ENCODE peak calls at places on chromosomes 5 and 9, in seven cellular contexts. One of them, this sample, is unnamed.

GRCh38 chr9:88987646-88988045 is 3.6 kb upstream of the S1PR3 start:
- DNase-seq in NCI-H187 treated with DMSO at 0.1 percent for 48 hours: no peak
- DNase-seq in iris pigment epithelial cell: no peak
- DNase-seq in RWPE1: no peak
- DNase-seq in activated T-cell treated with anti-CD3 and anti-CD28 coated beads for 1 hour: no peak
- DNase-seq in choroid plexus epithelial cell: no peak
- DNase-seq in stimulated activated CD4-positive, alpha-beta T cell treated with anti-CD3 and anti-CD28 coated beads, Interleukin-1b, Interleukin-23, amount 100 ng/mL, for 24 hours: no peak
- DNase-seq in this sample: no peak

GRCh38 chr9:88555581-88555980 is 20.6 kb downstream of the NXNL2 start:
- DNase-seq in NCI-H187 treated with DMSO at 0.1 percent for 48 hours: no peak
- DNase-seq in iris pigment epithelial cell: no peak
- DNase-seq in RWPE1: no peak
- DNase-seq in activated T-cell treated with anti-CD3 and anti-CD28 coated beads for 1 hour: no peak
- DNase-seq in choroid plexus epithelial cell: no peak
- DNase-seq in stimulated activated CD4-positive, alpha-beta T cell treated with anti-CD3 and anti-CD28 coated beads, Interleukin-1b, Interleukin-23, amount 100 ng/mL, for 24 hours: no peak
- DNase-seq in this sample: no peak

GRCh38 chr5:73135429-73136276 is 15.3 kb downstream of the TMEM171 start:
- DNase-seq in NCI-H187 treated with DMSO at 0.1 percent for 48 hours: no peak
- DNase-seq in iris pigment epithelial cell: peak
- DNase-seq in RWPE1: peak
- DNase-seq in activated T-cell treated with anti-CD3 and anti-CD28 coated beads for 1 hour: no peak
- DNase-seq in choroid plexus epithelial cell: peak
- DNase-seq in stimulated activated CD4-positive, alpha-beta T cell treated with anti-CD3 and anti-CD28 coated beads, Interleukin-1b, Interleukin-23, amount 100 ng/mL, for 24 hours: no peak
- DNase-seq in this sample: peak

GRCh38 chr9:82254646-82255367 is 266.2 kb downstream of the SPATA31D1 start:
- DNase-seq in NCI-H187 treated with DMSO at 0.1 percent for 48 hours: no peak
- DNase-seq in iris pigment epithelial cell: peak
- DNase-seq in RWPE1: no peak
- DNase-seq in activated T-cell treated with anti-CD3 and anti-CD28 coated beads for 1 hour: no peak
- DNase-seq in choroid plexus epithelial cell: peak
- DNase-seq in stimulated activated CD4-positive, alpha-beta T cell treated with anti-CD3 and anti-CD28 coated beads, Interleukin-1b, Interleukin-23, amount 100 ng/mL, for 24 hours: no peak
- DNase-seq in this sample: peak

GRCh38 chr5:68479524-68479923 is 264.0 kb downstream of the PIK3R1 start:
- DNase-seq in NCI-H187 treated with DMSO at 0.1 percent for 48 hours: no peak
- DNase-seq in iris pigment epithelial cell: no peak
- DNase-seq in RWPE1: no peak
- DNase-seq in activated T-cell treated with anti-CD3 and anti-CD28 coated beads for 1 hour: no peak
- DNase-seq in choroid plexus epithelial cell: no peak
- DNase-seq in stimulated activated CD4-positive, alpha-beta T cell treated with anti-CD3 and anti-CD28 coated beads, Interleukin-1b, Interleukin-23, amount 100 ng/mL, for 24 hours: no peak
- DNase-seq in this sample: no peak

GRCh38 chr5:134115806-134116175 is 1.3 kb downstream of the TCF7 start:
- DNase-seq in NCI-H187 treated with DMSO at 0.1 percent for 48 hours: no peak
- DNase-seq in iris pigment epithelial cell: no peak
- DNase-seq in RWPE1: no peak
- DNase-seq in activated T-cell treated with anti-CD3 and anti-CD28 coated beads for 1 hour: no peak
- DNase-seq in choroid plexus epithelial cell: peak
- DNase-seq in stimulated activated CD4-positive, alpha-beta T cell treated with anti-CD3 and anti-CD28 coated beads, Interleukin-1b, Interleukin-23, amount 100 ng/mL, for 24 hours: no peak
- DNase-seq in this sample: peak

GRCh38 chr9:128703616-128704355 is 1.5 kb downstream of the PKN3 start:
- DNase-seq in NCI-H187 treated with DMSO at 0.1 percent for 48 hours: no peak
- DNase-seq in iris pigment epithelial cell: no peak
- DNase-seq in RWPE1: no peak
- DNase-seq in activated T-cell treated with anti-CD3 and anti-CD28 coated beads for 1 hour: no peak
- DNase-seq in choroid plexus epithelial cell: no peak
- DNase-seq in stimulated activated CD4-positive, alpha-beta T cell treated with anti-CD3 and anti-CD28 coated beads, Interleukin-1b, Interleukin-23, amount 100 ng/mL, for 24 hours: no peak
- DNase-seq in this sample: no peak

GRCh38 chr5:16879191-16879590 is 56.9 kb downstream of the MYO10 start:
- DNase-seq in NCI-H187 treated with DMSO at 0.1 percent for 48 hours: no peak
- DNase-seq in iris pigment epithelial cell: no peak
- DNase-seq in RWPE1: no peak
- DNase-seq in activated T-cell treated with anti-CD3 and anti-CD28 coated beads for 1 hour: no peak
- DNase-seq in choroid plexus epithelial cell: no peak
- DNase-seq in stimulated activated CD4-positive, alpha-beta T cell treated with anti-CD3 and anti-CD28 coated beads, Interleukin-1b, Interleukin-23, amount 100 ng/mL, for 24 hours: no peak
- DNase-seq in this sample: no peak

GRCh38 chr9:27655454-27655853 is 82.2 kb upstream of the C9orf72 start:
- DNase-seq in NCI-H187 treated with DMSO at 0.1 percent for 48 hours: no peak
- DNase-seq in iris pigment epithelial cell: no peak
- DNase-seq in RWPE1: no peak
- DNase-seq in activated T-cell treated with anti-CD3 and anti-CD28 coated beads for 1 hour: no peak
- DNase-seq in choroid plexus epithelial cell: no peak
- DNase-seq in stimulated activated CD4-positive, alpha-beta T cell treated with anti-CD3 and anti-CD28 coated beads, Interleukin-1b, Interleukin-23, amount 100 ng/mL, for 24 hours: no peak
- DNase-seq in this sample: no peak

GRCh38 chr5:173602423-173602822 is 14.0 kb downstream of the BOD1 start:
- DNase-seq in NCI-H187 treated with DMSO at 0.1 percent for 48 hours: no peak
- DNase-seq in iris pigment epithelial cell: peak
- DNase-seq in RWPE1: no peak
- DNase-seq in activated T-cell treated with anti-CD3 and anti-CD28 coated beads for 1 hour: no peak
- DNase-seq in choroid plexus epithelial cell: peak
- DNase-seq in stimulated activated CD4-positive, alpha-beta T cell treated with anti-CD3 and anti-CD28 coated beads, Interleukin-1b, Interleukin-23, amount 100 ng/mL, for 24 hours: no peak
- DNase-seq in this sample: peak

GRCh38 chr9:132283863-132284262 is 70.9 kb downstream of the SETX start:
- DNase-seq in NCI-H187 treated with DMSO at 0.1 percent for 48 hours: no peak
- DNase-seq in iris pigment epithelial cell: peak
- DNase-seq in RWPE1: no peak
- DNase-seq in activated T-cell treated with anti-CD3 and anti-CD28 coated beads for 1 hour: no peak
- DNase-seq in choroid plexus epithelial cell: peak
- DNase-seq in stimulated activated CD4-positive, alpha-beta T cell treated with anti-CD3 and anti-CD28 coated beads, Interleukin-1b, Interleukin-23, amount 100 ng/mL, for 24 hours: no peak
- DNase-seq in this sample: peak

GRCh38 chr9:14283276-14283675 is 30.7 kb downstream of the NFIB start:
- DNase-seq in NCI-H187 treated with DMSO at 0.1 percent for 48 hours: no peak
- DNase-seq in iris pigment epithelial cell: peak
- DNase-seq in RWPE1: no peak
- DNase-seq in activated T-cell treated with anti-CD3 and anti-CD28 coated beads for 1 hour: no peak
- DNase-seq in choroid plexus epithelial cell: peak
- DNase-seq in stimulated activated CD4-positive, alpha-beta T cell treated with anti-CD3 and anti-CD28 coated beads, Interleukin-1b, Interleukin-23, amount 100 ng/mL, for 24 hours: no peak
- DNase-seq in this sample: peak

GRCh38 chr9:91855196-91855595 is 94.8 kb downstream of the ROR2 start:
- DNase-seq in NCI-H187 treated with DMSO at 0.1 percent for 48 hours: no peak
- DNase-seq in iris pigment epithelial cell: no peak
- DNase-seq in RWPE1: no peak
- DNase-seq in activated T-cell treated with anti-CD3 and anti-CD28 coated beads for 1 hour: no peak
- DNase-seq in choroid plexus epithelial cell: no peak
- DNase-seq in stimulated activated CD4-positive, alpha-beta T cell treated with anti-CD3 and anti-CD28 coated beads, Interleukin-1b, Interleukin-23, amount 100 ng/mL, for 24 hours: no peak
- DNase-seq in this sample: no peak

GRCh38 chr5:16007750-16008415 is 171.7 kb downstream of the MARCHF11 start:
- DNase-seq in NCI-H187 treated with DMSO at 0.1 percent for 48 hours: no peak
- DNase-seq in iris pigment epithelial cell: no peak
- DNase-seq in RWPE1: no peak
- DNase-seq in activated T-cell treated with anti-CD3 and anti-CD28 coated beads for 1 hour: no peak
- DNase-seq in choroid plexus epithelial cell: no peak
- DNase-seq in stimulated activated CD4-positive, alpha-beta T cell treated with anti-CD3 and anti-CD28 coated beads, Interleukin-1b, Interleukin-23, amount 100 ng/mL, for 24 hours: no peak
- DNase-seq in this sample: no peak

GRCh38 chr5:153827407-153827806 is 211.3 kb downstream of the FAM114A2 start:
- DNase-seq in NCI-H187 treated with DMSO at 0.1 percent for 48 hours: no peak
- DNase-seq in iris pigment epithelial cell: peak
- DNase-seq in RWPE1: no peak
- DNase-seq in activated T-cell treated with anti-CD3 and anti-CD28 coated beads for 1 hour: no peak
- DNase-seq in choroid plexus epithelial cell: no peak
- DNase-seq in stimulated activated CD4-positive, alpha-beta T cell treated with anti-CD3 and anti-CD28 coated beads, Interleukin-1b, Interleukin-23, amount 100 ng/mL, for 24 hours: no peak
- DNase-seq in this sample: no peak

GRCh38 chr9:133761641-133762248 is 23.6 kb upstream of the SARDH start:
- DNase-seq in NCI-H187 treated with DMSO at 0.1 percent for 48 hours: no peak
- DNase-seq in iris pigment epithelial cell: no peak
- DNase-seq in RWPE1: no peak
- DNase-seq in activated T-cell treated with anti-CD3 and anti-CD28 coated beads for 1 hour: no peak
- DNase-seq in choroid plexus epithelial cell: no peak
- DNase-seq in stimulated activated CD4-positive, alpha-beta T cell treated with anti-CD3 and anti-CD28 coated beads, Interleukin-1b, Interleukin-23, amount 100 ng/mL, for 24 hours: no peak
- DNase-seq in this sample: no peak

GRCh38 chr5:170755679-170756456 is 27.7 kb upstream of the GABRP start:
- DNase-seq in NCI-H187 treated with DMSO at 0.1 percent for 48 hours: no peak
- DNase-seq in iris pigment epithelial cell: no peak
- DNase-seq in RWPE1: no peak
- DNase-seq in activated T-cell treated with anti-CD3 and anti-CD28 coated beads for 1 hour: no peak
- DNase-seq in choroid plexus epithelial cell: peak
- DNase-seq in stimulated activated CD4-positive, alpha-beta T cell treated with anti-CD3 and anti-CD28 coated beads, Interleukin-1b, Interleukin-23, amount 100 ng/mL, for 24 hours: no peak
- DNase-seq in this sample: no peak

GRCh38 chr5:57503433-57503832 is 20.8 kb upstream of the ACTBL2 start:
- DNase-seq in NCI-H187 treated with DMSO at 0.1 percent for 48 hours: no peak
- DNase-seq in iris pigment epithelial cell: peak
- DNase-seq in RWPE1: no peak
- DNase-seq in activated T-cell treated with anti-CD3 and anti-CD28 coated beads for 1 hour: no peak
- DNase-seq in choroid plexus epithelial cell: no peak
- DNase-seq in stimulated activated CD4-positive, alpha-beta T cell treated with anti-CD3 and anti-CD28 coated beads, Interleukin-1b, Interleukin-23, amount 100 ng/mL, for 24 hours: no peak
- DNase-seq in this sample: peak

GRCh38 chr9:133002147-133003070 is 23.9 kb downstream of the GFI1B start:
- DNase-seq in NCI-H187 treated with DMSO at 0.1 percent for 48 hours: no peak
- DNase-seq in iris pigment epithelial cell: no peak
- DNase-seq in RWPE1: no peak
- DNase-seq in activated T-cell treated with anti-CD3 and anti-CD28 coated beads for 1 hour: no peak
- DNase-seq in choroid plexus epithelial cell: no peak
- DNase-seq in stimulated activated CD4-positive, alpha-beta T cell treated with anti-CD3 and anti-CD28 coated beads, Interleukin-1b, Interleukin-23, amount 100 ng/mL, for 24 hours: no peak
- DNase-seq in this sample: no peak

GRCh38 chr9:81141952-81142351 is 547.4 kb downstream of the TLE1 start:
- DNase-seq in NCI-H187 treated with DMSO at 0.1 percent for 48 hours: no peak
- DNase-seq in iris pigment epithelial cell: no peak
- DNase-seq in RWPE1: no peak
- DNase-seq in activated T-cell treated with anti-CD3 and anti-CD28 coated beads for 1 hour: no peak
- DNase-seq in choroid plexus epithelial cell: no peak
- DNase-seq in stimulated activated CD4-positive, alpha-beta T cell treated with anti-CD3 and anti-CD28 coated beads, Interleukin-1b, Interleukin-23, amount 100 ng/mL, for 24 hours: no peak
- DNase-seq in this sample: no peak

GRCh38 chr5:10111575-10111974 is 138.1 kb downstream of the ATPSCKMT start:
- DNase-seq in NCI-H187 treated with DMSO at 0.1 percent for 48 hours: no peak
- DNase-seq in iris pigment epithelial cell: peak
- DNase-seq in RWPE1: peak
- DNase-seq in activated T-cell treated with anti-CD3 and anti-CD28 coated beads for 1 hour: no peak
- DNase-seq in choroid plexus epithelial cell: peak
- DNase-seq in stimulated activated CD4-positive, alpha-beta T cell treated with anti-CD3 and anti-CD28 coated beads, Interleukin-1b, Interleukin-23, amount 100 ng/mL, for 24 hours: no peak
- DNase-seq in this sample: peak

GRCh38 chr9:133071484-133072150 is 9.8 kb downstream of the CEL start:
- DNase-seq in NCI-H187 treated with DMSO at 0.1 percent for 48 hours: no peak
- DNase-seq in iris pigment epithelial cell: no peak
- DNase-seq in RWPE1: no peak
- DNase-seq in activated T-cell treated with anti-CD3 and anti-CD28 coated beads for 1 hour: no peak
- DNase-seq in choroid plexus epithelial cell: no peak
- DNase-seq in stimulated activated CD4-positive, alpha-beta T cell treated with anti-CD3 and anti-CD28 coated beads, Interleukin-1b, Interleukin-23, amount 100 ng/mL, for 24 hours: no peak
- DNase-seq in this sample: no peak

GRCh38 chr5:59351076-59351794 is 542.3 kb downstream of the PDE4D start:
- DNase-seq in NCI-H187 treated with DMSO at 0.1 percent for 48 hours: no peak
- DNase-seq in iris pigment epithelial cell: peak
- DNase-seq in RWPE1: no peak
- DNase-seq in activated T-cell treated with anti-CD3 and anti-CD28 coated beads for 1 hour: no peak
- DNase-seq in choroid plexus epithelial cell: peak
- DNase-seq in stimulated activated CD4-positive, alpha-beta T cell treated with anti-CD3 and anti-CD28 coated beads, Interleukin-1b, Interleukin-23, amount 100 ng/mL, for 24 hours: no peak
- DNase-seq in this sample: peak

GRCh38 chr9:130263601-130264413 is 1.8 kb upstream of the HMCN2 start:
- DNase-seq in NCI-H187 treated with DMSO at 0.1 percent for 48 hours: no peak
- DNase-seq in iris pigment epithelial cell: no peak
- DNase-seq in RWPE1: no peak
- DNase-seq in activated T-cell treated with anti-CD3 and anti-CD28 coated beads for 1 hour: no peak
- DNase-seq in choroid plexus epithelial cell: no peak
- DNase-seq in stimulated activated CD4-positive, alpha-beta T cell treated with anti-CD3 and anti-CD28 coated beads, Interleukin-1b, Interleukin-23, amount 100 ng/mL, for 24 hours: no peak
- DNase-seq in this sample: peak

GRCh38 chr9:36566813-36567217 is 5.9 kb upstream of the MELK start:
- DNase-seq in NCI-H187 treated with DMSO at 0.1 percent for 48 hours: no peak
- DNase-seq in iris pigment epithelial cell: no peak
- DNase-seq in RWPE1: peak
- DNase-seq in activated T-cell treated with anti-CD3 and anti-CD28 coated beads for 1 hour: no peak
- DNase-seq in choroid plexus epithelial cell: no peak
- DNase-seq in stimulated activated CD4-positive, alpha-beta T cell treated with anti-CD3 and anti-CD28 coated beads, Interleukin-1b, Interleukin-23, amount 100 ng/mL, for 24 hours: no peak
- DNase-seq in this sample: peak